ENCODE peak calls at places on chromosomes 13 and 19, in four cellular contexts. E, L, M and Z are unnamed samples.

GRCh38 chr13:25469179-25469545 is 97.4 kb downstream of the ATP8A2 start:
- DNase-seq in M (no peak), L (no peak), E (no peak), Z (no peak)

GRCh38 chr19:15137777-15138176 is 30.6 kb downstream of the SYDE1 start:
- DNase-seq in M (no peak), E (no peak), L (no peak), Z (no peak)

GRCh38 chr19:2771786-2772674 is 11.0 kb downstream of the SGTA start:
- DNase-seq in L (no peak), M (no peak), E (peak), Z (no peak)

GRCh38 chr19:8004723-8005513 is 523 bp downstream of the ELAVL1 start:
- DNase-seq in M (peak), L (no peak), E (no peak), Z (no peak)

GRCh38 chr19:39915848-39916215 is 18.6 kb downstream of the FCGBP start:
- DNase-seq in L (no peak), E (no peak), M (no peak), Z (no peak)

GRCh38 chr13:99191900-99192399 is 8.7 kb upstream of the UBAC2 start:
- DNase-seq in M (no peak), L (peak), E (no peak), Z (peak)

GRCh38 chr19:49687566-49688316 is 1.7 kb upstream of the ADM5 start:
- DNase-seq in L (no peak), M (peak), E (no peak), Z (no peak)

GRCh38 chr13:106882222-106882621 is 314.3 kb upstream of the ARGLU1 start:
- DNase-seq in E (no peak), M (no peak), L (no peak), Z (no peak)

GRCh38 chr19:29673451-29674371 is 8.4 kb downstream of the PLEKHF1 start:
- DNase-seq in E (peak), M (peak), L (no peak), Z (no peak)

GRCh38 chr13:71695662-71696061 is 171.3 kb downstream of the DACH1 start:
- DNase-seq in E (no peak), M (no peak), L (no peak), Z (no peak)

GRCh38 chr13:31860002-31860401 is 120.7 kb downstream of the RXFP2 start:
- DNase-seq in M (no peak), E (no peak), L (no peak), Z (no peak)

GRCh38 chr13:24652346-24652745 is 27.9 kb upstream of the ATP12A start:
- DNase-seq in E (no peak), L (no peak), M (no peak), Z (no peak)

GRCh38 chr19:2191456-2191931 is 27.8 kb downstream of the DOT1L start:
- DNase-seq in M (no peak), L (no peak), E (no peak), Z (no peak)

GRCh38 chr13:36848228-36848982 is 29.4 kb downstream of the RFXAP start:
- DNase-seq in M (no peak), E (no peak), L (no peak), Z (no peak)

GRCh38 chr19:10086904-10087256 is 763 bp downstream of the SHFL start:
- DNase-seq in M (peak), L (no peak), E (peak), Z (no peak)

GRCh38 chr19:50378863-50379236 is 2.6 kb downstream of the NR1H2 start:
- DNase-seq in E (peak), L (no peak), M (no peak), Z (no peak)

GRCh38 chr13:43087960-43088580 is 64.7 kb downstream of the DNAJC15 start:
- DNase-seq in M (no peak), E (no peak), L (no peak), Z (no peak)

GRCh38 chr13:86269511-86269910 is 470.3 kb upstream of the SLITRK6 start:
- DNase-seq in E (no peak), M (no peak), L (no peak), Z (no peak)

GRCh38 chr19:39325778-39326680 is 5.4 kb upstream of the LRFN1 start:
- DNase-seq in L (no peak), E (no peak), M (no peak), Z (no peak)

GRCh38 chr13:31209172-31209818 is 9.5 kb downstream of the B3GLCT start:
- DNase-seq in E (no peak), M (no peak), L (no peak), Z (no peak)

GRCh38 chr13:84994582-84994981 is 804.6 kb downstream of the SLITRK6 start:
- DNase-seq in L (no peak), M (no peak), E (no peak), Z (no peak)

GRCh38 chr19:48975947-48976847 is 11.1 kb downstream of the FTL start:
- DNase-seq in L (no peak), E (no peak), M (no peak), Z (no peak)

GRCh38 chr13:33512880-33513554 is 227.5 kb upstream of the STARD13 start:
- DNase-seq in L (no peak), M (no peak), E (no peak), Z (no peak)

GRCh38 chr13:111382877-111383276 is 62.4 kb downstream of the TEX29 start:
- DNase-seq in M (no peak), E (peak), L (no peak), Z (no peak)

GRCh38 chr19:46932346-46932745 is 71.5 kb downstream of the ARHGAP35 start:
- DNase-seq in M (no peak), L (no peak), E (no peak), Z (no peak)

GRCh38 chr13:26010487-26011207 is 41.2 kb downstream of the SHISA2 start:
- DNase-seq in L (no peak), E (no peak), M (no peak), Z (no peak)

GRCh38 chr13:59261928-59262488 is 901.7 kb downstream of the DIAPH3 start:
- DNase-seq in L (no peak), M (no peak), E (no peak), Z (no peak)

DNA sequence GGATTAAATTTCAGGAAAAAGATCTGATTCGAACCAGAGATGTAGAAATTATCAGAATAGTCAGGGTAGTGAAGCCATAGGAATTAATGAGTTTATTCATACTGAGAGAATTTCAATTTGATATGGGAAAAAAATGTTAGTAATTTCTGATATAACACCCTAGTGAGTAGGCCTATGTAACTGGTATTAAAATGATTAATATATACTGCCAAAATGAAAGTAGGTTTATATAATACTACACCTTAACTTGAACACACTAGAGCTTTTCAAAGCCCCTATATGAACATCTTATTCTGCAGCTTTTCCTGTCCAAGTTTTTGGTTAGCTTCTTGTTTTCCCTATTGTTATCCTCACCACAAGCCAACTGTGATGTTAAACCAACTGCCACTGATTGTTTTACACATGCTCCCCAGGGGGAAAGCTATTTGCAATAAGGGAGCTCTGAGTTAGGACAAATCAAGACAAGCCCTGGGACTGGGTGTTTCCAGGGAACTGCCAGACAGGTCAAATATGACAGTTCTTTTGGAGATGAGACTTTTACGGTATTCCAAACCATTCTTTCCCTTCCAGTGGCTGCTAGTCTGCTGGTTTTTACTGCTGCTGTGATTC is 45.3 kb downstream of the FNDC3A start:
- DNase-seq in E (no peak), M (no peak), L (no peak), Z (no peak)
- H3K27ac ChIP-seq in E (no peak), M (no peak), L (no peak), Z (peak)

DNA sequence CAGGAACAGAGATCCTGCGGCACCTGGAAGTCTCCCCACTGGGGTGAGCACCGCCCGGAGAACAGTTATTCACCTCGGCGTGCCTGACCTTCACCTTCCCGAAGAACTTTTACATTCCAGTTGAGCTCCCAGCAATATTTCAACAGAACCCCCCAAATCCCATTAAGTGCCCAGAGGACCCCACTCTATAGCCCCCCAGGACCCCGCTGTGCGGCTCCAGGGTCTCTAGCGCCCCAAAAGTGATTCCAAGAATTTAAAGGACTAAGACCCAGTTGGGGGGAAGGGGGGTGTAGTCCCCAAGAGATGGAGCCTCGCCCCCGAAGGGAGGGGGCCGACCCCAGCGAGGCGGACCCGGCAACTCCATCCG is 480 bp downstream of the GPR108 start:
- DNase-seq in M (no peak), E (peak), L (no peak), Z (no peak)
- H3K27ac ChIP-seq in M (peak), E (peak), L (peak), Z (peak)

GRCh38 chr13:110349239-110349638 is 42.2 kb downstream of the COL4A2 start:
- DNase-seq in M (no peak), E (no peak), L (no peak), Z (no peak)

GRCh38 chr13:110347535-110348308 is 40.6 kb downstream of the COL4A2 start:
- DNase-seq in M (no peak), E (no peak), L (no peak), Z (peak)

GRCh38 chr13:110347088-110347487 is 40.0 kb downstream of the COL4A2 start:
- DNase-seq in M (no peak), L (no peak), E (no peak), Z (no peak)

GRCh38 chr13:110348751-110349150 is 41.7 kb downstream of the COL4A2 start:
- DNase-seq in E (no peak), M (no peak), L (no peak), Z (no peak)

DNA sequence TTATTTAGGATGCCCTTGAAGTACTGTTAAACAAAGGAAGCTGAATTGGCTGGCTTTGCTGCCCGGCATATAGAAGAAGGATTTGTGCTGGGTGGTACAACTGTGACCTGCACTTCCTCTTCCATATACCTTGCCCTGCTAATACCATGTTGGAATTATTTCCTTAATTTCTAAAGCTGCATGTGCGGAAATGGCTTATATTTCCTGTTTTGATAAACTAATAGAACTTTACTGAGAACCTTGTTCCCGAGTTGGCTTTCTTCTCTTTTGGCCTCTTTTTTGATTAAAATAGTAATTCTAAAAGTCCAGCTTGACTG is 41.2 kb downstream of the COL4A2 start:
- DNase-seq in L (no peak), E (no peak), M (no peak), Z (no peak)
- H3K27ac ChIP-seq in L (peak), E (peak), M (no peak), Z (peak)

GRCh38 chr13:20512042-20512683 is 13.5 kb downstream of the CRYL1 start:
- DNase-seq in M (no peak), E (no peak), L (no peak), Z (no peak)
- H3K27ac ChIP-seq in M (no peak), E (no peak), L (no peak), Z (no peak)

DNA sequence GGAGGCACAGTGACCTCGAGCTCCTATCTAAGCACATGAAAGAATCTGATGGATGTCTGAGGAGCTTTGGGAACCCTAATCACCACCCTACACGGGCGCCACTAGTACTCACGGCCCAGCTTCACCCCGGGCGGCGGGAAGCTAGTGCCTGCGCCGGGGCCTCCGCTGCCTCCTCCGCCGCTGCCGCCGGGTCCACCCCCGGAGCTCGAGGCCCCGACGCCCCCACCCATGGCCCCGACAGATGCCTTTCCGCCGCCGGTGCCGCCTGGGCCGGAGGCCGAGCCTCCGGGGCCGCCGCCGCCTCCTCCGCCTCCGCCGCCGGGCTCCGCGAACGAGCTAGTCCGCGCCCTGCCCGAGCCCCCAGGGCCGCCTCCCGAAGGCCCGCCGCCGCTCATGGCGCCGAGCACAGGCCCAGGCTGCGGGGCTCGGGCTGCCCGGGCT is 311 bp downstream of the GSK3A start:
- DNase-seq in M (no peak), E (no peak), L (no peak), Z (no peak)
- H3K27ac ChIP-seq in M (peak), E (peak), L (no peak), Z (peak)

GRCh38 chr13:60327551-60327950 is 69.5 kb upstream of the TDRD3 start:
- DNase-seq in L (no peak), M (no peak), E (no peak), Z (no peak)
- H3K27ac ChIP-seq in L (no peak), M (no peak), E (no peak), Z (no peak)

GRCh38 chr13:45412274-45413049 is 5.7 kb downstream of the SLC25A30 start:
- DNase-seq in M (no peak), E (no peak), L (no peak), Z (no peak)
- H3K27ac ChIP-seq in M (no peak), E (no peak), L (no peak), Z (no peak)

GRCh38 chr13:77328819-77329132 is 1.9 kb upstream of the MYCBP2 start:
- DNase-seq in M (no peak), E (no peak), L (no peak), Z (no peak)

GRCh38 chr13:77329133-77330008 is 2.5 kb upstream of the MYCBP2 start:
- DNase-seq in M (peak), L (peak), E (peak), Z (peak)

GRCh38 chr13:77323858-77324257 is 3.0 kb downstream of the MYCBP2 start:
- DNase-seq in M (no peak), E (no peak), L (no peak), Z (no peak)

GRCh38 chr13:77326905-77327604 is at the start of gene MYCBP2:
- DNase-seq in E (peak), L (peak), M (peak), Z (peak)

DNA sequence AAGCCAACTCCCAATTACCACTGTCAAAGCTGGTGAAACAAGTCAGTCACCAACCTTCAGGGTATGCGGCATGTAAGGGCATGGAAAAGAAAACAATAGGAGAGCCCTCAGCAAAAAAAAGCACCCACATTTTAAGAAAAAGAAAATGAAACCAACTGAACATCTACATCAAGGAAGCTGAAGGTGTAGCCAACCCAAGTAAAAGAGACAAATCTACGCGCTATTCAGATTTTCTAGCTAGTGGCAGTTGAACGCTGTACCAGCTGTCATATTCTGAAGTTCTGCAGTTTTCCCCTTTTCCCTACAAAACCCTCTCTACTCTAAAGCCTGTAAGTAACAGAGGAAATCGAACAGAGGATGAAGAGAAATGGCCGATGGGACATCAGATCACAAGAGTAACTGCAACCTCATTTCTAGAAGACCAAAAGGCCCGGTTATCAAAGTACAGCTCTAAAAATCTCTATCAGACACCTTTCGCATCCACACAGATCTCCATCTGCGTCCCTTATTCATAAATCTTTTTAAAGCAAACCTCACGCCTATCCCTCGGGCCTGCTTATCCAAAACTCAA is 1.4 kb downstream of the MYCBP2 start:
- DNase-seq in M (no peak), E (no peak), L (no peak), Z (peak)
- H3K27ac ChIP-seq in M (peak), E (peak), L (no peak), Z (peak)

GRCh38 chr19:37951816-37952210 is 44.8 kb downstream of the SIPA1L3 start:
- DNase-seq in E (no peak), M (no peak), L (no peak), Z (no peak)
- H3K27ac ChIP-seq in E (no peak), M (no peak), L (no peak), Z (no peak)

GRCh38 chr19:17832443-17833208 is 11.3 kb upstream of the INSL3 start:
- DNase-seq in L (no peak), M (no peak), E (no peak), Z (no peak)
- H3K27ac ChIP-seq in L (no peak), M (no peak), E (no peak), Z (no peak)